ENCODE peak calls at places on chromosomes 1 and 21, in five cellular contexts. I is mucosa of gallbladder, T is NCI-H345, E is mucosa of descending colon, Q is heart left ventricle. P is an unnamed sample.

GRCh38 chr1:198047913-198048312 is 108.9 kb upstream of the NEK7 start:
- DNase-seq in I (no peak), T (no peak), E (no peak), Q (no peak), P (no peak)

GRCh38 chr1:94105957-94106529 is 14.9 kb downstream of the ABCA4 start:
- DNase-seq in I (no peak), T (no peak), E (no peak), Q (no peak), P (no peak)

GRCh38 chr1:51308636-51309035 is 21.7 kb downstream of the TTC39A start:
- DNase-seq in I (no peak), T (no peak), E (no peak), Q (peak), P (no peak)

GRCh38 chr1:77282187-77282865 is 507 bp downstream of the AK5 start:
- DNase-seq in I (no peak), T (peak), E (no peak), Q (peak), P (peak)

GRCh38 chr1:175033931-175034330 is 10.7 kb upstream of the MRPS14 start:
- DNase-seq in I (no peak), T (no peak), E (no peak), Q (no peak), P (no peak)

GRCh38 chr1:170593173-170593572 is 61.2 kb downstream of the GORAB start:
- DNase-seq in I (no peak), T (no peak), E (no peak), Q (no peak), P (no peak)

GRCh38 chr21:21200103-21200938 is 202.1 kb downstream of the NCAM2 start:
- DNase-seq in I (peak), T (no peak), E (peak), Q (no peak), P (no peak)

GRCh38 chr1:52751589-52752306 is 25.5 kb downstream of the ZYG11B start:
- DNase-seq in I (peak), T (no peak), E (no peak), Q (no peak), P (no peak)

GRCh38 chr21:27713159-27714109 is 746.5 kb upstream of the ADAMTS5 start:
- DNase-seq in I (peak), T (no peak), E (peak), Q (no peak), P (peak)

P was measured in lower lobe of right lung.